ENCODE peak calls at places on chromosomes 6 and 20, in seven cellular contexts. One of them, this sample, is unnamed.
A peak's percentile ranks its signal among the peaks of the same experiment; 100 is the strongest.

GRCh38 chr6:152575186-152575585 is 62.0 kb downstream of the SYNE1 start:
- DNase-seq in SK-N-SH: no peak
- DNase-seq in HCT116: no peak
- DNase-seq in HepG2: no peak
- DNase-seq in H1: no peak
- DNase-seq in GM12878: no peak
- DNase-seq in K562: no peak
- DNase-seq in this sample: no peak

GRCh38 chr6:123127807-123128206 is 131.8 kb downstream of the CLVS2 start:
- DNase-seq in SK-N-SH: no peak
- DNase-seq in HCT116: no peak
- DNase-seq in HepG2: no peak
- DNase-seq in H1: no peak
- DNase-seq in GM12878: no peak
- DNase-seq in K562: peak; percentile 6
- DNase-seq in this sample: no peak

GRCh38 chr6:36104836-36105235 is 25.5 kb upstream of the MAPK13 start:
- DNase-seq in SK-N-SH: no peak
- DNase-seq in HCT116: no peak
- DNase-seq in HepG2: no peak
- DNase-seq in H1: no peak
- DNase-seq in GM12878: no peak
- DNase-seq in K562: no peak
- DNase-seq in this sample: no peak

GRCh38 chr20:63782051-63782471 is 42.5 kb downstream of the SLC2A4RG start:
- DNase-seq in SK-N-SH: no peak
- DNase-seq in HCT116: peak; percentile 63
- DNase-seq in HepG2: peak; percentile 60
- DNase-seq in H1: no peak
- DNase-seq in GM12878: peak; percentile 34
- DNase-seq in K562: no peak
- DNase-seq in this sample: no peak

GRCh38 chr20:52105045-52105572 is 86.5 kb downstream of the ZFP64 start:
- DNase-seq in SK-N-SH: peak; percentile 48
- DNase-seq in HCT116: no peak
- DNase-seq in HepG2: no peak
- DNase-seq in H1: peak; percentile 82
- DNase-seq in GM12878: no peak
- DNase-seq in K562: no peak
- DNase-seq in this sample: no peak

GRCh38 chr20:35616465-35617396 is 1.1 kb downstream of the SPAG4 start:
- DNase-seq in SK-N-SH: peak; percentile 83
- DNase-seq in HCT116: peak; percentile 99
- DNase-seq in HepG2: peak; percentile 100
- DNase-seq in H1: peak; percentile 88
- DNase-seq in GM12878: peak; percentile 98
- DNase-seq in K562: peak; percentile 100
- DNase-seq in this sample: peak; percentile 99

GRCh38 chr6:142459267-142459666 is 157.5 kb downstream of the ADGRG6 start:
- DNase-seq in SK-N-SH: no peak
- DNase-seq in HCT116: no peak
- DNase-seq in HepG2: no peak
- DNase-seq in H1: no peak
- DNase-seq in GM12878: no peak
- DNase-seq in K562: no peak
- DNase-seq in this sample: no peak

GRCh38 chr20:35327074-35327976 is 35.1 kb upstream of the FAM83C start:
- DNase-seq in SK-N-SH: no peak
- DNase-seq in HCT116: no peak
- DNase-seq in HepG2: peak; percentile 100
- DNase-seq in H1: no peak
- DNase-seq in GM12878: no peak
- DNase-seq in K562: peak; percentile 71
- DNase-seq in this sample: no peak

GRCh38 chr6:113073611-113074191 is 726.6 kb downstream of the RFPL4B start:
- DNase-seq in SK-N-SH: no peak
- DNase-seq in HCT116: no peak
- DNase-seq in HepG2: no peak
- DNase-seq in H1: no peak
- DNase-seq in GM12878: no peak
- DNase-seq in K562: no peak
- DNase-seq in this sample: no peak

GRCh38 chr20:830011-830521 is 3.4 kb upstream of the FAM110A start:
- DNase-seq in SK-N-SH: no peak
- DNase-seq in HCT116: no peak
- DNase-seq in HepG2: no peak
- DNase-seq in H1: no peak
- DNase-seq in GM12878: no peak
- DNase-seq in K562: no peak
- DNase-seq in this sample: no peak

GRCh38 chr20:62815066-62815991 is 1.5 kb upstream of the COL9A3 start:
- DNase-seq in SK-N-SH: peak; percentile 52
- DNase-seq in HCT116: no peak
- DNase-seq in HepG2: peak; percentile 92
- DNase-seq in H1: peak; percentile 73
- DNase-seq in GM12878: no peak
- DNase-seq in K562: peak; percentile 55
- DNase-seq in this sample: no peak

GRCh38 chr6:156423829-156424228 is 353.3 kb upstream of the ARID1B start:
- DNase-seq in SK-N-SH: no peak
- DNase-seq in HCT116: no peak
- DNase-seq in HepG2: no peak
- DNase-seq in H1: no peak
- DNase-seq in GM12878: no peak
- DNase-seq in K562: peak; percentile 20
- DNase-seq in this sample: no peak

GRCh38 chr6:20334334-20334733 is 67.3 kb upstream of the E2F3 start:
- DNase-seq in SK-N-SH: no peak
- DNase-seq in HCT116: no peak
- DNase-seq in HepG2: no peak
- DNase-seq in H1: no peak
- DNase-seq in GM12878: no peak
- DNase-seq in K562: peak; percentile 90
- DNase-seq in this sample: no peak

GRCh38 chr20:44137210-44137781 is 49.7 kb downstream of the JPH2 start:
- DNase-seq in SK-N-SH: no peak
- DNase-seq in HCT116: no peak
- DNase-seq in HepG2: no peak
- DNase-seq in H1: peak; percentile 55
- DNase-seq in GM12878: no peak
- DNase-seq in K562: no peak
- DNase-seq in this sample: no peak

GRCh38 chr6:146850238-146850896 is 251.6 kb downstream of the ADGB start:
- DNase-seq in SK-N-SH: no peak
- DNase-seq in HCT116: no peak
- DNase-seq in HepG2: no peak
- DNase-seq in H1: no peak
- DNase-seq in GM12878: no peak
- DNase-seq in K562: no peak
- DNase-seq in this sample: no peak

GRCh38 chr6:158654498-158654897 is 4.6 kb downstream of the SYTL3 start:
- DNase-seq in SK-N-SH: peak; percentile 57
- DNase-seq in HCT116: no peak
- DNase-seq in HepG2: peak; percentile 41
- DNase-seq in H1: no peak
- DNase-seq in GM12878: no peak
- DNase-seq in K562: peak; percentile 43
- DNase-seq in this sample: no peak
- H3K4me1 ChIP-seq in SK-N-SH: peaks cover 16% of the 10 kb centered on the region
- H3K4me1 ChIP-seq in HCT116: peaks cover 56% of the 10 kb centered on the region
- H3K4me1 ChIP-seq in HepG2: peaks cover 40% of the 10 kb centered on the region
- H3K4me1 ChIP-seq in H1: no peaks in the 10 kb centered on the region
- H3K4me1 ChIP-seq in GM12878: peaks cover 23% of the 10 kb centered on the region
- H3K4me1 ChIP-seq in K562: peaks cover 3% of the 10 kb centered on the region
- H3K4me1 ChIP-seq in this sample: peaks cover 5% of the 10 kb centered on the region

DNA sequence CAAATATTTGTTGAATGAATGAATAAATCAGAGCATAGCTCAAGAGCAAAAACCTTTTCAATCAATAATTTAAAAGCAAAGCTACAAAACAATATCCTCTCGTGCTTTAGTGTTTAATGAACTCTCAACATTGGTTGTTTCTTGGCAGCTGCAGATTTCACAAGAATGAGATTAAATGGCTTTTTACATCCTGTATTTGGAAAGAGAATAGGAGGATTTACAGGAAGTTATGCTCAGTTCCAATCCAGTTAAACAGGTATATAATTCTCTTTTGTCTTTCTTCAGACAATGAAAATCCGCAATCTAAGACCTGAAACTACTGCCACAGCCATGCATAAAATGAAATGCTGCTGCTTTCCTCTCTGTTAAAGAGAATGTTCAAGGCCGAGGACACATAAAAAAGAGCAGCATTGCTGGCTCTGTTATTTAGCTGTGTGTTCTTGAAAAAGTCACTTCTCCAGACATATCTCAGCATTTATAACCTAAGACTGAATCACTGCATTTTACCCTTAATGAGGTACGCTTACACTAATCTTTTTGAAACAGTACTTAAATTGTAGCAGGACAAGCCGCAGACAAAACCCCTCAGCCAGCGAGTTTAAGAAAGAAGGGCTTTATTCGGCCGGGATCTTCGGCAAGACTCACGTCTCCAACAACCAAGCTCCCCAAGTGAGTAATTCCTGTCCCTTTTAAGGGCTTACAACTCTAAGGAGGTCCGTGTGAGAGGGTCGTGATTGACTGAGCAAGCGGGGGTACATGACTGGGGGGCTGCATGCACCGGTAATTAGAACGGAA is 3.6 kb downstream of the C6orf52 start:
- DNase-seq in SK-N-SH: no peak
- DNase-seq in HCT116: no peak
- DNase-seq in HepG2: no peak
- DNase-seq in H1: no peak
- DNase-seq in GM12878: no peak
- DNase-seq in K562: no peak
- DNase-seq in this sample: no peak
- TF ChIP-seq SIN3A in SK-N-SH: no peak
- TF ChIP-seq SIN3A in HCT116: no peak
- TF ChIP-seq SIN3A in HepG2: no peak
- TF ChIP-seq SIN3A in H1: no peak
- TF ChIP-seq SIN3A in GM12878: no peak
- TF ChIP-seq SIN3A in K562: no peak
- TF ChIP-seq SIN3A in this sample: no peak

DNA sequence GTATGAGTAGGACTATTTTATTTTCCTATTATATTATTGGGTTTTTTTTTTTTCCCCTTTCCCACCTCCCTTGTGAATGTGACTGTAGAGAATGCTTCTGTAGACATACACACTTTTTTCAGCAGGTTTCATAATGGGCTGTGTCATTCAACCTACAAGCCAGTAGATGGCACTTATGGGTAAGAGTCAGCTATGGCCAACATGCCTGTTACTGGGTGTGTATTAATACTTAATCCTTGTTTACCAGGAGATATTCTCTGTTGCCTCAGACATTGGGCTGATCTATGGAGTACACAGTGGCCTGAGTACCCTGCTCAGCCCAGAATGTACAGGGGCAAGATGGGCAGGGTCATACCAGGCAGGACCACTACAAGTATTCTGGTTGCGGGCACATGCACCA is 382.5 kb downstream of the EPHA7 start:
- DNase-seq in SK-N-SH: no peak
- DNase-seq in HCT116: no peak
- DNase-seq in HepG2: peak; percentile 4
- DNase-seq in H1: no peak
- DNase-seq in GM12878: no peak
- DNase-seq in K562: no peak
- DNase-seq in this sample: peak; percentile 1
- TF ChIP-seq CTCF in SK-N-SH: peak; percentile 26
- TF ChIP-seq CTCF in HCT116: no peak
- TF ChIP-seq CTCF in HepG2: no peak
- TF ChIP-seq CTCF in H1: peak; percentile 41
- TF ChIP-seq CTCF in GM12878: peak; percentile 13
- TF ChIP-seq CTCF in K562: no peak
- TF ChIP-seq CTCF in this sample: peak; percentile 45

DNA sequence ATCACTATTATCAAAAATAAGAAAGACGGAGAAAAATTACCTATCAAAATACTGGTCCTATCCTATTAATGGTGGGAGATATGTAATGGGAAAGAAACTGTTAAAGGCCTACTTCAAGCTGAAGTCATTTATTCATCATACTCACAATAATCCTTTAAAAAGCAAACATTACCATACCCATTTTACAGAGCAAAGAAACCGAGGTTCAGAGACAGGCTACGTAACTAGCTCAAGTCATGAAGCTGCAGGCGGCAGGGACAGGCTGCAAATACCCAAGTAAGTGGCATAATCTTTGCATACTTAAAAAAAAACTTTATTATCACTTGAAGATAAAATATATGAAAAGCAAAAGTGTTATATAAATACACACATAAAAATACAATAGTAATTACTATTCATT is 2.6 kb downstream of the RALGAPA2 start:
- DNase-seq in SK-N-SH: no peak
- DNase-seq in HCT116: no peak
- DNase-seq in HepG2: no peak
- DNase-seq in H1: no peak
- DNase-seq in GM12878: no peak
- DNase-seq in K562: no peak
- DNase-seq in this sample: no peak
- H3K4me1 ChIP-seq in SK-N-SH: peaks cover 14% of the 10 kb centered on the region
- H3K4me1 ChIP-seq in HCT116: peaks cover 16% of the 10 kb centered on the region
- H3K4me1 ChIP-seq in HepG2: peaks cover 58% of the 10 kb centered on the region
- H3K4me1 ChIP-seq in H1: peaks cover 7% of the 10 kb centered on the region
- H3K4me1 ChIP-seq in GM12878: peaks cover 6% of the 10 kb centered on the region
- H3K4me1 ChIP-seq in K562: peaks cover 13% of the 10 kb centered on the region
- H3K4me1 ChIP-seq in this sample: peaks cover 11% of the 10 kb centered on the region

GRCh38 chr6:140077712-140078551 is 703.5 kb upstream of the CITED2 start:
- DNase-seq in SK-N-SH: no peak
- DNase-seq in HCT116: no peak
- DNase-seq in HepG2: no peak
- DNase-seq in H1: no peak
- DNase-seq in GM12878: no peak
- DNase-seq in K562: no peak
- DNase-seq in this sample: no peak

GRCh38 chr6:140076078-140076477 is 701.6 kb upstream of the CITED2 start:
- DNase-seq in SK-N-SH: no peak
- DNase-seq in HCT116: no peak
- DNase-seq in HepG2: no peak
- DNase-seq in H1: no peak
- DNase-seq in GM12878: no peak
- DNase-seq in K562: no peak
- DNase-seq in this sample: no peak

GRCh38 chr6:140078552-140079126 is 704.2 kb upstream of the CITED2 start:
- DNase-seq in SK-N-SH: no peak
- DNase-seq in HCT116: no peak
- DNase-seq in HepG2: no peak
- DNase-seq in H1: no peak
- DNase-seq in GM12878: no peak
- DNase-seq in K562: no peak
- DNase-seq in this sample: no peak

GRCh38 chr6:140082867-140083297 is 708.4 kb upstream of the CITED2 start:
- DNase-seq in SK-N-SH: no peak
- DNase-seq in HCT116: no peak
- DNase-seq in HepG2: no peak
- DNase-seq in H1: no peak
- DNase-seq in GM12878: no peak
- DNase-seq in K562: peak; percentile 8
- DNase-seq in this sample: no peak

DNA sequence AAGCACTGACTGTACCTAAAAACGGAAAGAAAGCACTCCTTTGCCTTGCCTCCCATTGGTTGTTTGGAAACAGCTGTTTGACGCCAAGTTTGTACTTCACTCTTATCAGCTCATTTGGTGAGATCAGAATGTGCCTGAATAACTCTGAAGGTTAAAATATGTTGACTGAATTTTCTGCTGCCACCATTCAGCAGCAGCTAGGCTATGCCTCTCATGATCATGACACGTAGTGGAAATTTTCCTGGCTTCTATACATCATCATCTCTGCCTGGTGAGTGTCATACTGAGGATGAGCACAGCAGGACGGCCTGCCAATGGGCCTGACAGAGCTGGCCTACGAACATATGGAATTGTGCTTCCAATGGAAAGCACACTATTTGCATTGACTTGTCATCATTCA is 704.9 kb upstream of the CITED2 start:
- DNase-seq in SK-N-SH: no peak
- DNase-seq in HCT116: no peak
- DNase-seq in HepG2: no peak
- DNase-seq in H1: no peak
- DNase-seq in GM12878: no peak
- DNase-seq in K562: no peak
- DNase-seq in this sample: no peak
- TF ChIP-seq SIN3A in SK-N-SH: no peak
- TF ChIP-seq SIN3A in HCT116: no peak
- TF ChIP-seq SIN3A in HepG2: no peak
- TF ChIP-seq SIN3A in H1: no peak
- TF ChIP-seq SIN3A in GM12878: no peak
- TF ChIP-seq SIN3A in K562: no peak
- TF ChIP-seq SIN3A in this sample: no peak

This sample was measured in Panc1.